ENCODE peak calls at places on chromosomes 5 and 9, in four cellular contexts. T, Y, M and H are unnamed samples.

GRCh38 chr9:121559183-121559582 is 59.5 kb upstream of the GGTA1 start:
- DNase-seq in M (no peak), Y (peak), T (no peak), H (no peak)

GRCh38 chr5:171647043-171647899 is 138.3 kb upstream of the SMIM23 start:
- DNase-seq in M (no peak), T (peak), Y (no peak), H (no peak)

GRCh38 chr9:14865206-14865605 is 45.0 kb downstream of the FREM1 start:
- DNase-seq in M (no peak), Y (no peak), T (no peak), H (no peak)

GRCh38 chr5:63959177-63959982 is 2.9 kb downstream of the HTR1A start:
- DNase-seq in M (peak), Y (no peak), T (peak), H (no peak)

GRCh38 chr5:52864376-52864775 is 76.7 kb downstream of the ITGA1 start:
- DNase-seq in T (no peak), Y (no peak), M (no peak), H (no peak)

GRCh38 chr5:28779161-28779754 is 1740.9 kb upstream of the CDH9 start:
- DNase-seq in T (peak), M (no peak), Y (no peak), H (peak)

GRCh38 chr9:91138760-91139159 is 223.0 kb downstream of the AUH start:
- DNase-seq in M (no peak), T (no peak), Y (no peak), H (no peak)

GRCh38 chr5:9605459-9605858 is 24.7 kb downstream of the TAS2R1 start:
- DNase-seq in T (no peak), M (no peak), Y (no peak), H (no peak)

GRCh38 chr5:43227655-43228054 is 35.6 kb downstream of the NIM1K start:
- DNase-seq in T (peak), M (no peak), Y (no peak), H (peak)

GRCh38 chr5:180097163-180097894 is 25.8 kb upstream of the RNF130 start:
- DNase-seq in T (no peak), M (peak), Y (no peak), H (no peak)

GRCh38 chr9:78040726-78041125 is 9.1 kb upstream of the GNAQ start:
- DNase-seq in M (no peak), T (no peak), Y (no peak), H (no peak)

GRCh38 chr5:78569441-78569840 is 79.1 kb downstream of the LHFPL2 start:
- DNase-seq in Y (no peak), M (no peak), T (peak), H (peak)

GRCh38 chr5:179825655-179826182 is 5.0 kb downstream of the SQSTM1 start:
- DNase-seq in M (no peak), Y (no peak), T (no peak), H (no peak)

GRCh38 chr9:83449166-83449565 is 89.0 kb downstream of the FRMD3 start:
- DNase-seq in T (no peak), M (no peak), Y (no peak), H (no peak)